ENCODE peak calls at places on chromosome 4, in six cellular contexts. L is mucosa of descending colon; A is SK-N-SH; J is psoas muscle; M is CD8-positive, alpha-beta memory T cell; H is upper lobe of right lung. T is an unnamed sample.
A peak's percentile ranks its signal among the peaks of the same experiment; 100 is the strongest.

GRCh38 chr4:112860731-112861377 is 188.6 kb upstream of the ANK2 start:
- DNase-seq in A (no peak), J (no peak), L (no peak), H (no peak), M (no peak), T (no peak)

GRCh38 chr4:14022428-14022827 is 394.9 kb upstream of the BOD1L1 start:
- DNase-seq in L (no peak), M (no peak), H (no peak), A (no peak), J (no peak), T (no peak)

GRCh38 chr4:150583287-150584197 is 1.6 kb downstream of the MAB21L2 start:
- DNase-seq in L (no peak), A (peak; percentile 59), H (no peak), M (peak; percentile 44), J (peak; percentile 13), T (peak; percentile 46)

GRCh38 chr4:139651282-139652194 is 14.1 kb upstream of the MGST2 start:
- DNase-seq in A (peak; percentile 64), M (peak; percentile 75), L (peak; percentile 74), H (peak; percentile 75), J (peak; percentile 83), T (peak; percentile 80)

GRCh38 chr4:153204247-153205027 is at the start of gene TRIM2:
- DNase-seq in J (peak; percentile 64), L (peak; percentile 90), A (no peak), H (peak; percentile 73), M (no peak), T (peak; percentile 72)

GRCh38 chr4:1870328-1870577 is 940 bp upstream of the NSD2 start:
- DNase-seq in A (peak; percentile 86), J (peak; percentile 85), M (peak; percentile 89), L (peak; percentile 90), H (peak; percentile 96), T (peak; percentile 94)

GRCh38 chr4:53490965-53491622 is 100.2 kb downstream of the LNX1 start:
- DNase-seq in M (no peak), J (no peak), L (peak; percentile 55), A (peak; percentile 50), H (no peak), T (no peak)

GRCh38 chr4:139734201-139734874 is 68.7 kb downstream of the MGST2 start:
- DNase-seq in H (no peak), A (no peak), L (no peak), J (no peak), M (no peak), T (no peak)

GRCh38 chr4:126582737-126583136 is 1050.0 kb upstream of the INTU start:
- DNase-seq in J (no peak), M (no peak), A (no peak), H (no peak), L (no peak), T (no peak)

GRCh38 chr4:133147365-133147821 is 1.7 kb upstream of the PCDH10 start:
- DNase-seq in L (no peak), A (no peak), J (no peak), H (no peak), M (no peak), T (no peak)

GRCh38 chr4:67393699-67394281 is 151.5 kb downstream of the CENPC start:
- DNase-seq in H (no peak), A (peak; percentile 16), J (no peak), M (no peak), L (peak; percentile 56), T (no peak)

GRCh38 chr4:123649644-123650356 is 253.2 kb downstream of the SPRY1 start:
- DNase-seq in A (no peak), J (peak; percentile 22), L (peak; percentile 47), M (no peak), H (no peak), T (no peak)

GRCh38 chr4:30495261-30496050 is 224.7 kb upstream of the PCDH7 start:
- DNase-seq in M (no peak), L (no peak), J (no peak), H (no peak), A (no peak), T (no peak)

GRCh38 chr4:183408791-183409190 is 35.6 kb upstream of the CDKN2AIP start:
- DNase-seq in M (no peak), H (peak; percentile 61), A (no peak), L (peak; percentile 93), J (no peak), T (no peak)

GRCh38 chr4:84501721-84502267 is 2.7 kb upstream of the NKX6-1 start:
- DNase-seq in M (no peak), H (no peak), L (no peak), A (no peak), J (no peak), T (no peak)

GRCh38 chr4:14827111-14827510 is 175.2 kb upstream of the CPEB2 start:
- DNase-seq in L (no peak), M (no peak), J (no peak), A (peak; percentile 5), H (no peak), T (no peak)

GRCh38 chr4:98786866-98787265 is 128.5 kb upstream of the TSPAN5 start:
- DNase-seq in M (no peak), L (no peak), H (no peak), A (no peak), J (no peak), T (no peak)

GRCh38 chr4:10730019-10730418 is 45.5 kb upstream of the CLNK start:
- DNase-seq in M (no peak), H (no peak), J (no peak), L (no peak), A (no peak), T (no peak)

GRCh38 chr4:1195894-1196401 is 23.6 kb upstream of the SPON2 start:
- DNase-seq in A (peak; percentile 25), H (peak; percentile 51), M (no peak), J (peak; percentile 11), L (no peak), T (no peak)

GRCh38 chr4:7936963-7937362 is 2.7 kb downstream of the AFAP1 start:
- DNase-seq in H (no peak), J (no peak), L (no peak), M (no peak), A (no peak), T (no peak)

GRCh38 chr4:30103455-30103854 is 616.7 kb upstream of the PCDH7 start:
- DNase-seq in M (no peak), L (no peak), H (no peak), J (no peak), A (no peak), T (no peak)

GRCh38 chr4:141246243-141246642 is 25.5 kb downstream of the ZNF330 start:
- DNase-seq in A (no peak), J (no peak), H (no peak), L (no peak), M (no peak), T (no peak)

GRCh38 chr4:118270492-118270891 is 82.3 kb downstream of the PRSS12 start:
- DNase-seq in H (no peak), L (peak; percentile 51), M (no peak), A (peak; percentile 37), J (no peak), T (no peak)

GRCh38 chr4:175330236-175330635 is 412.1 kb downstream of the ADAM29 start:
- DNase-seq in H (no peak), M (no peak), A (no peak), J (no peak), L (no peak), T (no peak)

GRCh38 chr4:153643406-153644016 is 40.6 kb upstream of the TLR2 start:
- DNase-seq in L (no peak), M (no peak), J (no peak), H (no peak), A (peak; percentile 69), T (no peak)

GRCh38 chr4:186644737-186645261 is 78.9 kb downstream of the FAT1 start:
- DNase-seq in H (no peak), L (no peak), M (no peak), J (no peak), A (no peak), T (no peak)

GRCh38 chr4:3118281-3118680 is 43.8 kb downstream of the HTT start:
- DNase-seq in H (no peak), A (no peak), L (no peak), J (no peak), M (no peak), T (no peak)
- H3K36me3 ChIP-seq in H (peaks cover 68% of the 10 kb centered on the region), A (peaks cover 78% of the 10 kb centered on the region), L (peaks cover 7% of the 10 kb centered on the region), J (peaks cover 65% of the 10 kb centered on the region), M (peaks cover 20% of the 10 kb centered on the region), T (peaks cover 84% of the 10 kb centered on the region)

GRCh38 chr4:129326810-129327209 is 230.9 kb downstream of the C4orf33 start:
- DNase-seq in J (no peak), A (no peak), M (no peak), L (no peak), H (no peak), T (no peak)
- H3K4me3 ChIP-seq in J (no peak overlapping the region), A (no peak overlapping the region), M (no peak overlapping the region), L (no peak overlapping the region), H (no peak overlapping the region), T (no peak overlapping the region)

DNA sequence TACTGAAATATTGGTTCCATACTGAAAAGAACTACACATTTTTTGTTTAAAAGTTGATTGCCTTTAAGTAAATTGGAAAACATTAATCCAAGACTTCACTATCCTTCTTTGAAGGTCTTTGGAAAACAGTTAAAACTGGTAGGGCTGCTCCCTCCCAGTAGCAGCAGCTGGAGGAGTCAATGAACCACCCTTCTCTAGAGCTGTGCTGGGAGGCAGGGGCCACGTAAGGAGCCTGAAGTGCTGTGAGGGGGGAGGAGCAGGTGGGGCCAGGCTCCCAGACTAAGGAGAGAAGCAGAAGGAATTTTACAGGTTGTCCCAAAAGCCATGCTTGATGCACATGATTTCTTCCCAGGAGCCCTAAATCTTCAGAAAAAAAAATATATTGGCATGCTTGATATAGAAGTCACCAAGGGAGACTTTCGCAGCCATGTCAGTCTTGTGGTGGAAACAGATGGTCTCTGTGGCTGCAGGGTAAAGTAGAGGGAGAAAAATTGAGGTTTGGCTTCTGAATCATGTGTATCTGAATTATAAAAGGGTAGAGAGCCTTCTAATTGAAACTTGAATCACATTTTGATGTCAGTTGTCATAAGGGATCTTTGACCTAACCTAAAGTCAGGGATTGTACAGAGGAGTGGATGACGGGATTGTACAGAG is 673.2 kb upstream of the FRG1 start:
- DNase-seq in M (no peak), J (no peak), H (no peak), A (no peak), L (no peak), T (no peak)
- H3K36me3 ChIP-seq in M (no peaks in the 10 kb centered on the region), J (no peaks in the 10 kb centered on the region), H (no peaks in the 10 kb centered on the region), A (no peaks in the 10 kb centered on the region), L (no peaks in the 10 kb centered on the region), T (no peaks in the 10 kb centered on the region)

GRCh38 chr4:151719935-151720334 is 40.9 kb downstream of the GATB start:
- DNase-seq in M (no peak), L (no peak), J (no peak), A (no peak), H (no peak), T (no peak)
- H3K4me3 ChIP-seq in M (no peak overlapping the region), L (no peak overlapping the region), J (no peak overlapping the region), A (no peak overlapping the region), H (no peak overlapping the region), T (no peak overlapping the region)

GRCh38 chr4:48041535-48042137 is 25.1 kb downstream of the NIPAL1 start:
- DNase-seq in H (no peak), M (no peak), A (no peak), L (peak; percentile 52), J (no peak), T (no peak)
- H3K36me3 ChIP-seq in H (no peaks in the 10 kb centered on the region), M (no peaks in the 10 kb centered on the region), A (no peaks in the 10 kb centered on the region), L (no peaks in the 10 kb centered on the region), J (no peaks in the 10 kb centered on the region), T (no peaks in the 10 kb centered on the region)

GRCh38 chr4:142404191-142404611 is 441.9 kb downstream of the INPP4B start:
- DNase-seq in A (no peak), M (no peak), H (no peak), L (no peak), J (peak; percentile 33), T (no peak)
- H3K4me3 ChIP-seq in A (no peak overlapping the region), M (peak overlapping the region; percentile 71), H (peak overlapping the region; percentile 50), L (no peak overlapping the region), J (peak overlapping the region; percentile 65), T (peak overlapping the region; percentile 53)